ENCODE peak calls at places on chromosome 2, in ten cellular contexts. Q, B, I, M, X, P, U, T, V and C are unnamed samples.

GRCh38 chr2:144414324-144414845 is 105.5 kb downstream of the ZEB2 start:
- DNase-seq in V (peak; percentile 42), Q (peak; percentile 0), U (no peak), P (peak; percentile 54), I (no peak), M (no peak), X (peak; percentile 90), B (peak; percentile 54), T (peak; percentile 31), C (no peak)

GRCh38 chr2:238700122-238700457 is 147.8 kb upstream of the TWIST2 start:
- DNase-seq in X (no peak), B (peak; percentile 48), U (no peak), Q (no peak), P (peak; percentile 41), M (peak; percentile 28), T (peak; percentile 45), V (peak; percentile 77), I (no peak), C (no peak)

GRCh38 chr2:71538656-71539265 is 85.4 kb downstream of the DYSF start:
- DNase-seq in T (no peak), V (no peak), I (no peak), U (no peak), B (no peak), P (no peak), Q (no peak), M (peak; percentile 38), X (no peak), C (no peak)

GRCh38 chr2:8567469-8568108 is 114.3 kb upstream of the ID2 start:
- DNase-seq in U (peak; percentile 41), M (peak; percentile 34), B (no peak), T (no peak), V (no peak), P (no peak), X (no peak), Q (no peak), I (no peak), C (peak; percentile 20)

GRCh38 chr2:213710164-213710563 is 425.9 kb downstream of the SPAG16 start:
- DNase-seq in X (no peak), I (no peak), Q (no peak), V (no peak), P (no peak), T (no peak), M (no peak), U (no peak), B (no peak), C (no peak)

GRCh38 chr2:72895759-72896281 is 8.6 kb downstream of the SPR start:
- DNase-seq in I (no peak), P (peak; percentile 75), X (no peak), B (no peak), M (peak; percentile 55), V (peak; percentile 60), T (peak; percentile 21), U (no peak), Q (no peak), C (no peak)

GRCh38 chr2:126878601-126879000 is 20.1 kb upstream of the TEX51 start:
- DNase-seq in X (no peak), P (no peak), T (no peak), B (no peak), U (no peak), Q (no peak), V (no peak), M (peak; percentile 10), I (no peak), C (no peak)

GRCh38 chr2:195658541-195658890 is 1.5 kb downstream of the SLC39A10 start:
- DNase-seq in Q (peak; percentile 54), M (no peak), X (peak; percentile 81), V (no peak), I (no peak), T (no peak), U (peak; percentile 42), P (no peak), B (no peak), C (peak; percentile 57)

GRCh38 chr2:232485757-232486557 is 1.7 kb downstream of the ECEL1 start:
- DNase-seq in X (no peak), B (peak; percentile 36), V (peak; percentile 24), U (no peak), P (peak; percentile 52), T (no peak), I (no peak), Q (no peak), M (peak; percentile 78), C (no peak)